ENCODE peak calls at places on chromosome 16, in ten cellular contexts. One of them, this sample, is unnamed.

GRCh38 chr16:5323284-5323683 is 225.7 kb upstream of the EEF2KMT start:
- DNase-seq in adipocyte: no peak
- DNase-seq in stimulated activated CD8-positive, alpha-beta memory T cell treated with anti-CD3 and anti-CD28 coated beads, Interleukin-15, amount 100 ng/mL, for 24 hours: no peak
- DNase-seq in GM04504: no peak
- DNase-seq in RCC 7860: no peak
- DNase-seq in RWPE1: no peak
- DNase-seq in GM18507: no peak
- DNase-seq in stimulated activated CD4-positive, alpha-beta T cell treated with anti-CD3 and anti-CD28 coated beads, Interleukin-2, amount 100 ng/mL, for 48 hours: no peak
- DNase-seq in A549: no peak
- DNase-seq in T-helper 2 cell treated with Interferon-gamma antibody and Interleukin-4, amounts not matched to agents 5 μg/mL and 100 μg/mL, for 36 hours: no peak
- DNase-seq in this sample: no peak

GRCh38 chr16:78249056-78249455 is 149.6 kb downstream of the WWOX start:
- DNase-seq in adipocyte: no peak
- DNase-seq in T-helper 2 cell treated with Interferon-gamma antibody and Interleukin-4, amounts not matched to agents 5 μg/mL and 100 μg/mL, for 36 hours: no peak
- DNase-seq in GM04504: no peak
- DNase-seq in RCC 7860: no peak
- DNase-seq in RWPE1: no peak
- DNase-seq in stimulated activated CD8-positive, alpha-beta memory T cell treated with anti-CD3 and anti-CD28 coated beads, Interleukin-15, amount 100 ng/mL, for 24 hours: no peak
- DNase-seq in stimulated activated CD4-positive, alpha-beta T cell treated with anti-CD3 and anti-CD28 coated beads, Interleukin-2, amount 100 ng/mL, for 48 hours: no peak
- DNase-seq in A549: no peak
- DNase-seq in GM18507: no peak
- DNase-seq in this sample: peak

GRCh38 chr16:80938035-80938927 is 68.4 kb downstream of the CMC2 start:
- DNase-seq in adipocyte: peak
- DNase-seq in GM18507: no peak
- DNase-seq in RWPE1: no peak
- DNase-seq in RCC 7860: peak
- DNase-seq in stimulated activated CD4-positive, alpha-beta T cell treated with anti-CD3 and anti-CD28 coated beads, Interleukin-2, amount 100 ng/mL, for 48 hours: no peak
- DNase-seq in stimulated activated CD8-positive, alpha-beta memory T cell treated with anti-CD3 and anti-CD28 coated beads, Interleukin-15, amount 100 ng/mL, for 24 hours: no peak
- DNase-seq in GM04504: peak
- DNase-seq in T-helper 2 cell treated with Interferon-gamma antibody and Interleukin-4, amounts not matched to agents 5 μg/mL and 100 μg/mL, for 36 hours: no peak
- DNase-seq in A549: no peak
- DNase-seq in this sample: peak

GRCh38 chr16:57797526-57798266 is 4.6 kb downstream of the KIFC3 start:
- DNase-seq in GM18507: no peak
- DNase-seq in GM04504: no peak
- DNase-seq in RCC 7860: peak
- DNase-seq in A549: peak
- DNase-seq in stimulated activated CD8-positive, alpha-beta memory T cell treated with anti-CD3 and anti-CD28 coated beads, Interleukin-15, amount 100 ng/mL, for 24 hours: no peak
- DNase-seq in adipocyte: no peak
- DNase-seq in RWPE1: peak
- DNase-seq in stimulated activated CD4-positive, alpha-beta T cell treated with anti-CD3 and anti-CD28 coated beads, Interleukin-2, amount 100 ng/mL, for 48 hours: no peak
- DNase-seq in T-helper 2 cell treated with Interferon-gamma antibody and Interleukin-4, amounts not matched to agents 5 μg/mL and 100 μg/mL, for 36 hours: no peak
- DNase-seq in this sample: no peak

GRCh38 chr16:67886387-67886786 is 1.7 kb downstream of the NRN1L start:
- DNase-seq in stimulated activated CD4-positive, alpha-beta T cell treated with anti-CD3 and anti-CD28 coated beads, Interleukin-2, amount 100 ng/mL, for 48 hours: no peak
- DNase-seq in RCC 7860: no peak
- DNase-seq in GM18507: no peak
- DNase-seq in A549: no peak
- DNase-seq in adipocyte: no peak
- DNase-seq in GM04504: no peak
- DNase-seq in stimulated activated CD8-positive, alpha-beta memory T cell treated with anti-CD3 and anti-CD28 coated beads, Interleukin-15, amount 100 ng/mL, for 24 hours: no peak
- DNase-seq in T-helper 2 cell treated with Interferon-gamma antibody and Interleukin-4, amounts not matched to agents 5 μg/mL and 100 μg/mL, for 36 hours: no peak
- DNase-seq in RWPE1: no peak
- DNase-seq in this sample: no peak

GRCh38 chr16:55370762-55371482 is 46.9 kb downstream of the IRX6 start:
- DNase-seq in GM04504: peak
- DNase-seq in A549: peak
- DNase-seq in stimulated activated CD8-positive, alpha-beta memory T cell treated with anti-CD3 and anti-CD28 coated beads, Interleukin-15, amount 100 ng/mL, for 24 hours: no peak
- DNase-seq in adipocyte: peak
- DNase-seq in RWPE1: peak
- DNase-seq in RCC 7860: no peak
- DNase-seq in stimulated activated CD4-positive, alpha-beta T cell treated with anti-CD3 and anti-CD28 coated beads, Interleukin-2, amount 100 ng/mL, for 48 hours: no peak
- DNase-seq in T-helper 2 cell treated with Interferon-gamma antibody and Interleukin-4, amounts not matched to agents 5 μg/mL and 100 μg/mL, for 36 hours: no peak
- DNase-seq in GM18507: no peak
- DNase-seq in this sample: peak

GRCh38 chr16:14151256-14152030 is 80.3 kb downstream of the MRTFB start:
- DNase-seq in GM18507: no peak
- DNase-seq in stimulated activated CD8-positive, alpha-beta memory T cell treated with anti-CD3 and anti-CD28 coated beads, Interleukin-15, amount 100 ng/mL, for 24 hours: no peak
- DNase-seq in A549: no peak
- DNase-seq in T-helper 2 cell treated with Interferon-gamma antibody and Interleukin-4, amounts not matched to agents 5 μg/mL and 100 μg/mL, for 36 hours: no peak
- DNase-seq in RCC 7860: no peak
- DNase-seq in stimulated activated CD4-positive, alpha-beta T cell treated with anti-CD3 and anti-CD28 coated beads, Interleukin-2, amount 100 ng/mL, for 48 hours: no peak
- DNase-seq in RWPE1: no peak
- DNase-seq in adipocyte: peak
- DNase-seq in GM04504: peak
- DNase-seq in this sample: no peak

GRCh38 chr16:68040506-68041288 is 17.6 kb downstream of the DUS2 start:
- DNase-seq in RWPE1: peak
- DNase-seq in RCC 7860: peak
- DNase-seq in adipocyte: peak
- DNase-seq in T-helper 2 cell treated with Interferon-gamma antibody and Interleukin-4, amounts not matched to agents 5 μg/mL and 100 μg/mL, for 36 hours: peak
- DNase-seq in stimulated activated CD8-positive, alpha-beta memory T cell treated with anti-CD3 and anti-CD28 coated beads, Interleukin-15, amount 100 ng/mL, for 24 hours: peak
- DNase-seq in GM18507: peak
- DNase-seq in stimulated activated CD4-positive, alpha-beta T cell treated with anti-CD3 and anti-CD28 coated beads, Interleukin-2, amount 100 ng/mL, for 48 hours: peak
- DNase-seq in A549: peak
- DNase-seq in GM04504: no peak
- DNase-seq in this sample: peak

This sample was measured in H4.